ENCODE peak calls at places on chromosomes 13 and 19, in five cellular contexts. X is Calu3, G is cerebellum, Y is AG09309, D is body of pancreas. V is an unnamed sample.

GRCh38 chr13:50275392-50276063 is 260.3 kb downstream of the KCNRG start:
- DNase-seq in X (no peak), G (no peak), Y (no peak), D (no peak), V (no peak)

GRCh38 chr13:51822106-51822840 is 18.3 kb upstream of the DHRS12 start:
- DNase-seq in X (no peak), G (peak; percentile 68), Y (no peak), D (no peak), V (peak; percentile 26)

GRCh38 chr13:98014766-98015165 is 61.3 kb downstream of the IPO5 start:
- DNase-seq in X (no peak), G (no peak), Y (peak; percentile 58), D (no peak), V (no peak)

GRCh38 chr19:18859676-18860301 is 28.0 kb downstream of the UPF1 start:
- DNase-seq in X (no peak), G (peak; percentile 62), Y (no peak), D (no peak), V (no peak)

GRCh38 chr19:17933414-17934129 is 757 bp downstream of the CCDC124 start:
- DNase-seq in X (no peak), G (no peak), Y (no peak), D (no peak), V (no peak)

GRCh38 chr13:94006271-94006670 is 473.2 kb downstream of the DCT start:
- DNase-seq in X (no peak), G (no peak), Y (no peak), D (no peak), V (no peak)

GRCh38 chr13:45851171-45851889 is at the start of gene SIAH3:
- DNase-seq in X (no peak), G (no peak), Y (no peak), D (peak; percentile 12), V (no peak)

GRCh38 chr19:16363133-16363851 is 38.7 kb downstream of the KLF2 start:
- DNase-seq in X (peak; percentile 64), G (no peak), Y (no peak), D (peak; percentile 96), V (no peak)

GRCh38 chr19:58543826-58544590 is at the start of gene TRIM28:
- DNase-seq in X (peak; percentile 100), G (peak; percentile 99), Y (peak; percentile 97), D (peak; percentile 99), V (no peak)

GRCh38 chr19:29549105-29550070 is 23.6 kb downstream of the VSTM2B start:
- DNase-seq in X (no peak), G (no peak), Y (no peak), D (no peak), V (no peak)

GRCh38 chr13:51849145-51850101 is 4.4 kb upstream of the TMEM272 start:
- DNase-seq in X (no peak), G (no peak), Y (no peak), D (peak; percentile 30), V (no peak)

GRCh38 chr19:40264314-40265054 is 20.7 kb downstream of the AKT2 start:
- DNase-seq in X (no peak), G (no peak), Y (no peak), D (no peak), V (no peak)

GRCh38 chr19:28706693-28707092 is 506.3 kb downstream of the UQCRFS1 start:
- DNase-seq in X (no peak), G (no peak), Y (no peak), D (no peak), V (no peak)

GRCh38 chr13:79395881-79396280 is 10.2 kb downstream of the RBM26 start:
- DNase-seq in X (no peak), G (no peak), Y (no peak), D (no peak), V (no peak)